ENCODE peak calls at places on chromosomes 2 and 18, in four cellular contexts. O is HepG2, H is K562, B is GM12878. J is an unnamed sample. For H3K4me1, the result is how much of the 10 kb centered on the place peaks cover.

GRCh38 chr2:221750317-221750716 is 178.2 kb upstream of the EPHA4 start:
- DNase-seq in O (no peak), H (no peak), B (no peak), J (no peak)

GRCh38 chr2:9145109-9145751 is 61.4 kb upstream of the ASAP2 start:
- DNase-seq in O (no peak), H (no peak), B (no peak), J (no peak)

GRCh38 chr2:48189552-48190228 is 283.4 kb upstream of the FBXO11 start:
- DNase-seq in O (no peak), H (no peak), B (no peak), J (no peak)

GRCh38 chr2:23124214-23124735 is 260.7 kb upstream of the KLHL29 start:
- DNase-seq in O (no peak), H (no peak), B (no peak), J (no peak)

GRCh38 chr2:108640731-108641130 is 78.6 kb upstream of the RANBP2 start:
- DNase-seq in O (no peak), H (no peak), B (no peak), J (peak)

GRCh38 chr2:8388779-8389178 is 293.1 kb upstream of the ID2 start:
- DNase-seq in O (no peak), H (no peak), B (no peak), J (no peak)

GRCh38 chr2:97751752-97752151 is 38.4 kb downstream of the ZAP70 start:
- DNase-seq in O (no peak), H (no peak), B (no peak), J (no peak)

GRCh38 chr18:8616026-8616401 is 6.8 kb downstream of the RAB12 start:
- DNase-seq in O (peak), H (no peak), B (no peak), J (no peak)

GRCh38 chr2:142867161-142867560 is 10.3 kb upstream of the KYNU start:
- DNase-seq in O (no peak), H (no peak), B (no peak), J (no peak)

GRCh38 chr18:75551071-75551470 is 123.6 kb upstream of the SMIM21 start:
- DNase-seq in O (no peak), H (no peak), B (no peak), J (no peak)

GRCh38 chr2:128095201-128095600 is 4.2 kb downstream of the UGGT1 start:
- DNase-seq in O (no peak), H (no peak), B (no peak), J (no peak)

GRCh38 chr2:136375017-136375901 is 257.3 kb upstream of the CXCR4 start:
- DNase-seq in O (no peak), H (no peak), B (no peak), J (no peak)

GRCh38 chr2:105828543-105828942 is 83.8 kb downstream of the NCK2 start:
- DNase-seq in O (no peak), H (no peak), B (no peak), J (no peak)

GRCh38 chr18:3661121-3661520 is 211.1 kb downstream of the TGIF1 start:
- DNase-seq in O (no peak), H (peak), B (no peak), J (no peak)

GRCh38 chr2:112149866-112150435 is 11.8 kb downstream of the FBLN7 start:
- DNase-seq in O (no peak), H (no peak), B (no peak), J (no peak)

GRCh38 chr18:30491815-30492551 is 550.6 kb downstream of the DSC3 start:
- DNase-seq in O (no peak), H (no peak), B (no peak), J (no peak)

GRCh38 chr2:236065756-236066155 is 102.4 kb downstream of the GBX2 start:
- DNase-seq in O (no peak), H (no peak), B (no peak), J (no peak)

GRCh38 chr2:82795446-82795845 is 1663.6 kb downstream of the SUCLG1 start:
- DNase-seq in O (no peak), H (no peak), B (no peak), J (no peak)

GRCh38 chr2:132400169-132400900 is 16.3 kb upstream of the GPR39 start:
- DNase-seq in O (no peak), H (peak), B (no peak), J (no peak)

GRCh38 chr18:6731197-6731596 is 1.7 kb downstream of the ARHGAP28 start:
- DNase-seq in O (no peak), H (no peak), B (no peak), J (no peak)

GRCh38 chr2:188517549-188518255 is 226.0 kb downstream of the GULP1 start:
- DNase-seq in O (no peak), H (no peak), B (no peak), J (no peak)

GRCh38 chr2:61179701-61180639 is 18.0 kb downstream of the C2orf74 start:
- DNase-seq in O (no peak), H (no peak), B (no peak), J (peak)

GRCh38 chr18:22223263-22223960 is 54.0 kb downstream of the GATA6 start:
- DNase-seq in O (peak), H (peak), B (no peak), J (no peak)

GRCh38 chr18:76444436-76445105 is 50.5 kb downstream of the ZNF516 start:
- DNase-seq in O (no peak), H (no peak), B (no peak), J (no peak)

GRCh38 chr2:240303896-240304745 is 131.3 kb upstream of the GPC1 start:
- DNase-seq in O (no peak), H (no peak), B (no peak), J (peak)

GRCh38 chr2:232387451-232388171 is 9.1 kb downstream of the ALPP start:
- DNase-seq in O (no peak), H (no peak), B (no peak), J (no peak)

GRCh38 chr2:152518656-152519580 is 183.9 kb downstream of the FMNL2 start:
- DNase-seq in O (no peak), H (no peak), B (no peak), J (no peak)

GRCh38 chr2:227703280-227703732 is 14.5 kb downstream of the SLC19A3 start:
- DNase-seq in O (peak), H (no peak), B (no peak), J (no peak)

GRCh38 chr2:85851253-85851955 is 37.4 kb downstream of the ST3GAL5 start:
- DNase-seq in O (no peak), H (no peak), B (no peak), J (no peak)

GRCh38 chr2:65055427-65056214 is 595 bp upstream of the CEP68 start:
- DNase-seq in O (no peak), H (no peak), B (no peak), J (no peak)

GRCh38 chr2:240293865-240294461 is 141.5 kb upstream of the GPC1 start:
- DNase-seq in O (no peak), H (no peak), B (no peak), J (peak)

GRCh38 chr2:171728989-171729951 is 42.0 kb downstream of the DYNC1I2 start:
- DNase-seq in O (peak), H (no peak), B (no peak), J (no peak)

GRCh38 chr2:186365406-186365805 is 120.7 kb upstream of the ZC3H15 start:
- DNase-seq in O (no peak), H (no peak), B (no peak), J (no peak)

GRCh38 chr18:51153659-51154371 is 43.7 kb downstream of the MEX3C start:
- DNase-seq in O (no peak), H (no peak), B (peak), J (peak)

GRCh38 chr2:10658041-10658913 is 31.5 kb downstream of the NOL10 start:
- DNase-seq in O (no peak), H (no peak), B (no peak), J (no peak)

GRCh38 chr2:234291765-234292204 is 205.1 kb downstream of the ARL4C start:
- DNase-seq in O (no peak), H (no peak), B (no peak), J (no peak)

GRCh38 chr2:215486973-215487372 is 51.1 kb upstream of the FN1 start:
- DNase-seq in O (no peak), H (no peak), B (no peak), J (no peak)

GRCh38 chr2:149077861-149078260 is 39.4 kb downstream of the LYPD6B start:
- DNase-seq in O (no peak), H (no peak), B (no peak), J (no peak)

GRCh38 chr2:202141319-202141947 is 68.4 kb downstream of the KIAA2012 start:
- DNase-seq in O (no peak), H (no peak), B (no peak), J (no peak)
- TF ChIP-seq ZBTB33 in O (no peak), H (no peak), B (no peak), J (no peak)

DNA sequence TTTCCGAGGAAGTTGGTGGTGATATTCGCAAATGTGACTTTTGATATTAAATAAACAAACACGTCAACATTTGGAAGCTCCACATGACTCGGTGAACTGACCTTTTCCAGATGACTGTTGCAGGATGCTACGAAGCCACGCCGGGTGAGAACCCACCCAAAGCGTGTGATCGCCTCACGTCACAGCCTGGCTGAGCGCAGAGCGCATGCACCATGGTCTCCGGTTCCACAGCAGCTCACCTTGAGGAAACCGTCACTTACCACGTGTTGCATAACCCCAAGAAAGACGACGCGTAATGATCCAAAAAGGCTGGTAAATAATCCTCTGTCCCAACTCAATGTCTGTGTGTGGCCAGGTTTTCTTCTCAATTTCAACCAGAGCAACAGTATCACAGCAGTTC is 64.5 kb upstream of the CTDP1 start:
- DNase-seq in O (no peak), H (no peak), B (no peak), J (no peak)
- TF ChIP-seq NFIC in O (no peak), H (no peak), B (no peak), J (no peak)

GRCh38 chr2:160920061-160920460 is 240.2 kb upstream of the TANK start:
- DNase-seq in O (no peak), H (no peak), B (no peak), J (no peak)

GRCh38 chr2:160924936-160925353 is 235.3 kb upstream of the TANK start:
- DNase-seq in O (no peak), H (no peak), B (no peak), J (no peak)

GRCh38 chr2:160920791-160921303 is 239.4 kb upstream of the TANK start:
- DNase-seq in O (no peak), H (no peak), B (no peak), J (peak)

GRCh38 chr2:160918909-160919503 is 241.2 kb upstream of the TANK start:
- DNase-seq in O (peak), H (peak), B (no peak), J (no peak)

DNA sequence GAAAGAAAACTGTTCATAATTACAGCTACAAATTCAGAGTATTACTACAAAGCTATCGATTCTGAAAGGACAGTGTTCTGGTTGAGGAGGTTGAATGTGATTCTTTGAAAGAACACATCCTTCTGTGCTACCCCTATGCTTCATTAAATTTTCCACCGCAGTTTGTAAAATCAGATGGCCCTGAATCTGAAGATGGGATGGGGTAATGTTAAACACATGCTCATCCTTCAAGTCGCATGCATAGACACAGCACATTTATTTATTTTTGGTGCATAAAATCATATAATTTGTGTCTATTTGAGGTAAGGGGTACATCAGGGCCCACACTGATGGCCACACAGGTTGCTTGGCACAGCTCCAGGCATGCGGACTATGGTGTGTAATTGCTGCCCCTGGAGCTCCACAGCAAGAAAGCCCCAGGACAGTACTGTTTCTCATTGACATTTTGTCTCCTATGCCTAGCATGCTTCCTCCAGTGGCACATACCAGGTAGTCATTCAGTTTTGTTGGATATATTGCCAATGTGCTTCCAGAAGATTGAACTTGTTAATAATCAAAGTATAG is 238.7 kb upstream of the TANK start:
- DNase-seq in O (no peak), H (no peak), B (no peak), J (peak)
- H3K4me1 ChIP-seq in O (under half), H (under half), B (under half), J (under half)

DNA sequence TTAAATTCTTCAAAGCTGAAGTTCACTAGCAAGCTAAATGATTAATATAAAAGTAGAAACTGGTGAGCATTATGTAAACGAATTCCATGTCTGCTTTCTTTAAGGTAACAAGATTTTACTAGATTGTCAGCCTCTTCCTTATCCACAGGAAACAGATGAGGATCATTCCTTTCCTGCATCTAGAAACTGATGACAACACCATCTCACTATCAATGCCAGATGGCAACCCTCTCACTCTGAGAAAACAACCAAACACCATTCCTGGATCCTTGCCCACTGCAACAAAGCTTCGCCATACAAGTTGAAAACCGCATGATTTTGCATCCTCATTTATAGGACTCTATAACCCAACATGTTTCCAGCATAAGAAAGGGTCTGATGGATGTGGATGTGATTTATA is 122.9 kb downstream of the ZNF521 start:
- DNase-seq in O (no peak), H (peak), B (no peak), J (peak)
- TF ChIP-seq ZBTB33 in O (no peak), H (no peak), B (no peak), J (no peak)

GRCh38 chr2:219109468-219109867 is 48.7 kb upstream of the IHH start:
- DNase-seq in O (no peak), H (no peak), B (no peak), J (no peak)

GRCh38 chr2:219104107-219105050 is 43.7 kb upstream of the IHH start:
- DNase-seq in O (peak), H (peak), B (no peak), J (peak)

GRCh38 chr2:219106251-219106650 is 45.5 kb upstream of the IHH start:
- DNase-seq in O (peak), H (no peak), B (no peak), J (no peak)

GRCh38 chr2:219111375-219112069 is 49.1 kb downstream of the NHEJ1 start:
- DNase-seq in O (peak), H (no peak), B (no peak), J (no peak)

GRCh38 chr2:219107837-219108236 is 47.1 kb upstream of the IHH start:
- DNase-seq in O (no peak), H (no peak), B (no peak), J (no peak)
- TF ChIP-seq NFIC in O (no peak), H (no peak), B (no peak), J (no peak)

DNA sequence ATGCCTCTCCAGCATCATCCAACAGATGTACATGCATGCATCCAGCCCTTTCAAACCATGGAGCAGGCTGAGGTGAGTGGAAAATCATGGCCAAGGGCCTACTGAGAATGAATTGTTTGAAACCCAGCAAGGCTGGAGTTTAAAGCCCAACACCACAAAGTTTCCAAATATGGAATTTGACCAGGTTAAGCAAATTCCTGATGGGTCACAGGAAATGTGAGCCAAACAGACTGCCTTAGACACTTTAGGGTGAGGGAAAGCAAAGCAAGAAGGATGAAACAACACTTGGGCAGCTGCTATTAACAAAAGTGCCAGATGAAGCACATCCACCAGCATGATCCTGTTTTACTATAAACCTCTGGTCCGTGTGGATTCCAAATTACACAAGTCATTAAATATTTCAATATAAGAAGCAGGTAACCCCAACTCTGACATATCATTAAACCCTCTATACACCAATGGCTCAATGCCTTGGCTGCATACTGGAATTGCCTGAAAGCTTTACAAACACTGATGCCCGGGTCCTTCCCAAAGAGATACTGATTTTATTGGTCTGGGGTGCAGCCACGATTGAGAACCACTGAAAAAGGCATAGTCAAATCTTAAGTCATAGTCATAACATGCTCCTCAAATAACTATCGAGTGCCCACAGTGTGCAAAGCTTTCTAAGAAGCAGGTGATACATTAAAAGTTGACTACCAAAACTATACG is 9.1 kb downstream of the KLF7 start:
- DNase-seq in O (peak), H (no peak), B (no peak), J (no peak)
- H3K4me1 ChIP-seq in O (under half), H (under half), B (under half), J (half or more)

GRCh38 chr2:1495676-1496393 is 82.6 kb downstream of the TPO start:
- DNase-seq in O (no peak), H (no peak), B (no peak), J (no peak)
- TF ChIP-seq ZBTB33 in O (no peak), H (no peak), B (no peak), J (no peak)

GRCh38 chr2:101502095-101502494 is 27.2 kb upstream of the RFX8 start:
- DNase-seq in O (no peak), H (no peak), B (no peak), J (no peak)
- TF ChIP-seq NFIC in O (no peak), H (no peak), B (no peak), J (no peak)

GRCh38 chr2:115484983-115485382 is 1042.5 kb downstream of the DPP10 start:
- DNase-seq in O (no peak), H (no peak), B (no peak), J (no peak)

GRCh38 chr2:115481842-115482241 is 1039.4 kb downstream of the DPP10 start:
- DNase-seq in O (no peak), H (no peak), B (no peak), J (no peak)

GRCh38 chr2:115483631-115484030 is 1041.2 kb downstream of the DPP10 start:
- DNase-seq in O (no peak), H (no peak), B (no peak), J (no peak)

GRCh38 chr2:115484483-115484882 is 1042.0 kb downstream of the DPP10 start:
- DNase-seq in O (no peak), H (no peak), B (no peak), J (no peak)
- H3K4me1 ChIP-seq in O (under half), H (under half), B (under half), J (under half)

GRCh38 chr2:25323042-25323514 is 18.6 kb downstream of the DNMT3A start:
- DNase-seq in O (no peak), H (peak), B (no peak), J (no peak)

GRCh38 chr2:25323612-25324189 is 18.0 kb downstream of the DNMT3A start:
- DNase-seq in O (no peak), H (no peak), B (no peak), J (no peak)

GRCh38 chr2:25324251-25324650 is 17.5 kb downstream of the DNMT3A start:
- DNase-seq in O (no peak), H (no peak), B (no peak), J (no peak)

GRCh38 chr2:25326326-25327013 is 15.3 kb downstream of the DNMT3A start:
- DNase-seq in O (no peak), H (no peak), B (no peak), J (no peak)

DNA sequence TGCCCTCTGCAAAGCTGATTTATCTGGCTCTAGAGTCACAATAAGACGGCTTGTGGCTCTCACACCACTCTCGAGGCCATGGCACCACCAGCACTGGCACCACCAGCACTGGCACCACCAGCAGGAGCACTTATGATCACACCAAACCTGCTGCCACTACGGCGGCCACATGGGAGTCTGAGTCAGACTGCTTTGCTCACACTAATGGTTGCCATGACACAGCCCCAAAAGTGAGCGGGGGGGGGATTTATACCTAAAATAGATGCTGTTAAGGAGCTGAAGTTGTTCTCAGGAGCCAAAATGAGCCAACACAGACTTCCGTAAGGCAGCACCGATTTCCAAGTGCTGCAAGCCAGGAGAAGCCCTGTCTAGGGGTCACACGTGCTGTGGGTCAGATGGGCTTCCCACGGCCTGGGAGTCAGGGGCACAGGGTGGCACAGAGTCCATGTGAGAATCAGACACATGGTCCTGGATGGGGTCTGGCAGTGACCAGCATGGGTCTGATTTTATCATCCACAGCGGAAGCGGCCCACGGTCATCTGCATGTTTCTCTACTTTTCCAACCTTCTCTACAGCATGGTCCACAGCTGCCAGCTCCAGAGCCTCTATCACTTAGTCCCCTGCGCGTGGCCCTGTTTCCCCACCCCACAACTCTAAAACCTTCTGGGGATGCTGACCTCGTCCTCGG is 16.7 kb downstream of the DNMT3A start:
- DNase-seq in O (no peak), H (no peak), B (no peak), J (peak)
- TF ChIP-seq ZBTB33 in O (no peak), H (no peak), B (no peak), J (no peak)